ENCODE peak calls at places on chromosomes 1 and 21, in nine cellular contexts. Q is sigmoid colon, D is body of pancreas, R is heart left ventricle, F is lung, H is A549, Y is ascending aorta, A is fibroblast of lung, Z is upper lobe of left lung. U is an unnamed sample.

GRCh38 chr1:165637427-165637826 is 6.4 kb downstream of the MGST3 start:
- DNase-seq in R (no peak), F (no peak), Q (no peak), D (peak; percentile 26), Z (peak; percentile 39), Y (no peak), H (no peak), A (peak; percentile 96), U (no peak)

GRCh38 chr1:94180650-94181049 is 56.7 kb downstream of the ARHGAP29 start:
- DNase-seq in A (no peak), R (no peak), Z (no peak), H (no peak), D (no peak), Q (no peak), Y (no peak), F (no peak), U (no peak)

GRCh38 chr1:228515200-228515834 is 28.1 kb downstream of the RNF187 start:
- DNase-seq in Q (no peak), A (peak; percentile 67), Z (no peak), D (peak; percentile 13), H (peak; percentile 60), Y (no peak), F (no peak), R (no peak), U (no peak)

GRCh38 chr1:200183637-200184036 is 156.1 kb downstream of the NR5A2 start:
- DNase-seq in Q (no peak), D (no peak), F (no peak), H (no peak), R (no peak), Z (no peak), Y (no peak), A (no peak), U (no peak)

GRCh38 chr1:154141240-154141639 is 13.6 kb downstream of the NUP210L start:
- DNase-seq in Z (no peak), H (no peak), F (no peak), D (no peak), A (no peak), Q (no peak), Y (no peak), R (no peak), U (no peak)

GRCh38 chr1:42312576-42313212 is 22.3 kb downstream of the FOXJ3 start:
- DNase-seq in Y (no peak), H (no peak), R (no peak), D (no peak), F (no peak), Z (no peak), A (no peak), Q (no peak), U (no peak)

GRCh38 chr1:115654125-115654524 is 12.4 kb downstream of the VANGL1 start:
- DNase-seq in H (no peak), Q (no peak), Z (no peak), F (no peak), A (no peak), R (no peak), Y (no peak), D (no peak), U (no peak)

GRCh38 chr1:85480566-85480965 is 15.6 kb upstream of the DDAH1 start:
- DNase-seq in Z (no peak), D (no peak), F (no peak), R (no peak), Y (no peak), H (no peak), Q (no peak), A (no peak), U (no peak)

GRCh38 chr1:114023377-114023776 is 44.1 kb downstream of the OLFML3 start:
- DNase-seq in Q (no peak), Z (no peak), R (no peak), A (no peak), F (no peak), Y (no peak), H (no peak), D (no peak), U (no peak)

GRCh38 chr1:153572569-153573015 is 6.9 kb upstream of the S100A2 start:
- DNase-seq in Y (no peak), F (peak; percentile 84), R (peak; percentile 87), Q (peak; percentile 91), A (peak; percentile 88), H (peak; percentile 78), Z (peak; percentile 93), D (peak; percentile 93), U (no peak)

GRCh38 chr1:94698341-94698740 is 121.8 kb upstream of the SLC44A3 start:
- DNase-seq in R (no peak), H (peak; percentile 8), Y (no peak), Q (no peak), F (no peak), A (no peak), D (no peak), Z (no peak), U (no peak)

GRCh38 chr1:165056914-165057313 is 299.6 kb downstream of the LMX1A start:
- DNase-seq in H (no peak), F (no peak), Y (no peak), D (no peak), A (no peak), R (no peak), Z (no peak), Q (no peak), U (no peak)

GRCh38 chr1:109392788-109393580 is 4.7 kb downstream of the SORT1 start:
- DNase-seq in Z (peak; percentile 83), D (peak; percentile 72), F (peak; percentile 71), Y (no peak), H (no peak), Q (peak; percentile 87), R (peak; percentile 79), A (peak; percentile 97), U (no peak)

GRCh38 chr21:37916795-37917142 is 512 bp upstream of the KCNJ6 start:
- DNase-seq in R (no peak), D (no peak), Y (no peak), Z (no peak), A (no peak), Q (no peak), F (no peak), H (peak; percentile 17), U (no peak)

GRCh38 chr1:44644806-44645205 is 29.5 kb downstream of the TMEM53 start:
- DNase-seq in Z (no peak), F (no peak), A (no peak), H (no peak), D (no peak), Q (no peak), R (no peak), Y (no peak), U (no peak)

DNA sequence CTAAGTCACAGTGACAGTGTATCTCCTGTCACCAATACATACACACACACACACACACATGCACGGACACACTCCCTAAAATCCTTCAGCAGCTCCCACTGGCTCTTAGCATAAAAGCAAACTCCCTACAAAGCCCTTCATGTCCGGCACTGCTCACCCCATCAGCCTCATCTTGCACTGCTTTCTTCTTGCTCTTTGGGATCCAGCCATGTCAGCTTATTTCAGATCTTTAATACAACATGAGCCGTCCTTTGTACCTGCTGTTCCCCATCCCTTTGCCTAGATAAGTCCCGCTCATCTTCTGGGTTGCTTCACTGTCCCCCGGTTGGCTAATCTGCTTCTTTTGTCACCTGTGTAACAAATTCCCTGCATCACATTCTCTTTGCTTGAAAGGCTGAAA is 82.1 kb upstream of the VAV3 start:
- DNase-seq in H (no peak), Y (no peak), R (no peak), D (no peak), Z (no peak), F (no peak), Q (no peak), A (no peak), U (no peak)
- H3K4me1 ChIP-seq in H (no peaks in the 10 kb centered on the region), Y (no peaks in the 10 kb centered on the region), R (peaks cover 6% of the 10 kb centered on the region), D (peaks cover under 1% of the 10 kb centered on the region), Z (peaks cover 21% of the 10 kb centered on the region), F (no peaks in the 10 kb centered on the region), Q (peaks cover 12% of the 10 kb centered on the region), A (no peaks in the 10 kb centered on the region), U (peaks cover 37% of the 10 kb centered on the region)

GRCh38 chr1:157137051-157137772 is 983 bp downstream of the ETV3 start:
- DNase-seq in Y (no peak), A (peak; percentile 12), R (no peak), F (no peak), Q (no peak), H (peak; percentile 31), Z (peak; percentile 38), D (no peak), U (no peak)

GRCh38 chr1:157135070-157135469 is 3.1 kb downstream of the ETV3 start:
- DNase-seq in D (no peak), R (no peak), Y (no peak), F (no peak), Z (no peak), H (no peak), Q (no peak), A (no peak), U (no peak)

GRCh38 chr1:157136133-157136532 is 2.1 kb downstream of the ETV3 start:
- DNase-seq in Y (no peak), A (no peak), H (peak; percentile 30), R (no peak), Q (no peak), F (no peak), Z (no peak), D (no peak), U (no peak)

GRCh38 chr1:157134442-157134841 is 3.8 kb downstream of the ETV3 start:
- DNase-seq in Q (no peak), Y (no peak), Z (no peak), H (no peak), A (no peak), D (no peak), R (no peak), F (no peak), U (no peak)

DNA sequence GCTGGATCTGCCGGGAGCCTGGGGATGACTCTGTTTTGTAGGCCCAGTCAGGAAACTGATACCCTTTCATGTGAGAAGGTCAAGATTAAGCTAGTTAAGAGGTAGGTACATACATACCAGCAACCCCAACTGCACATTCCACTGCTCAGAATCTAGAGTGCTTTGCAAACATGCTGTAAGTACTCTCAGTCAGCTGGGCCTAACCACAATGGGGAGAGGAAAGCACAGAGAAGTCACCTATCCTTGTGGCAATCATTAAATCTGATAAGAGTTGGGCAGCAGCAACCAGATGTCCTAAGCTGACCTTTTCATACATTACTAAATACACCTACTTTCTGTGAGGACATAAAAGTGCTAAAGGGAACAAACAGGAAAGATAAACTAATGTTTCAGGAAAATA is 2.5 kb downstream of the ETV3 start:
- DNase-seq in F (peak; percentile 76), Q (no peak), Z (peak; percentile 83), H (no peak), Y (no peak), A (no peak), D (no peak), R (no peak), U (no peak)
- H3K4me1 ChIP-seq in F (peaks cover 16% of the 10 kb centered on the region), Q (peaks cover 27% of the 10 kb centered on the region), Z (peaks cover 40% of the 10 kb centered on the region), H (peaks cover 14% of the 10 kb centered on the region), Y (peaks cover 16% of the 10 kb centered on the region), A (peaks cover 8% of the 10 kb centered on the region), D (peaks cover 26% of the 10 kb centered on the region), R (peaks cover 9% of the 10 kb centered on the region), U (peaks cover 68% of the 10 kb centered on the region)

DNA sequence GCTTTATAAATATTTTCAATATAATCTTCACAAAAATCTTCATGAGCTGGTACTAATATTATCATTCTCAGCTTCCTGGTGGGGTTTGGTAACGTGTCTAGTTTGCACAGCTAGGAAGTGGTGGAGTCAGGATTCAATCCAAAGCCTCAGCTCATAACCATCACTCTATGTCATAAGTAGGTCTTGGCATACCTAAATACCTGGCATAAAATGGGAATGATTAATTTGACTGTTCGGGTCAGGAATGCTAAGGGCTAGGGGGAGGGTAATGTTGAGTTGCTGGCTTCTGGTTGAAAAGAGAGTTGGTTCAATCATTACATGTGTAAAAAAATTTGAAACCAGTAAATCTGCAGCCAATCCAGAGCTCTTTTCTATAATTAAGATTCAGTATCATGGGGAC is 5.6 kb upstream of the SAMSN1 start:
- DNase-seq in Z (no peak), D (no peak), Y (no peak), H (no peak), F (no peak), Q (no peak), R (no peak), A (no peak), U (no peak)
- H3K4me1 ChIP-seq in Z (no peaks in the 10 kb centered on the region), D (no peaks in the 10 kb centered on the region), Y (no peaks in the 10 kb centered on the region), H (no peaks in the 10 kb centered on the region), F (no peaks in the 10 kb centered on the region), Q (no peaks in the 10 kb centered on the region), R (no peaks in the 10 kb centered on the region), A (no peaks in the 10 kb centered on the region), U (no peaks in the 10 kb centered on the region)

GRCh38 chr1:1431006-1431844 is 4.3 kb upstream of the VWA1 start:
- DNase-seq in R (peak; percentile 65), F (no peak), Y (no peak), H (no peak), D (no peak), Q (no peak), A (no peak), Z (no peak), U (no peak)
- H3K4me1 ChIP-seq in R (peaks cover 41% of the 10 kb centered on the region), F (no peaks in the 10 kb centered on the region), Y (peaks cover 29% of the 10 kb centered on the region), H (peaks cover 45% of the 10 kb centered on the region), D (peaks cover 76% of the 10 kb centered on the region), Q (peaks cover 83% of the 10 kb centered on the region), A (peaks cover 29% of the 10 kb centered on the region), Z (peaks cover 67% of the 10 kb centered on the region), U (peaks cover 96% of the 10 kb centered on the region)